ENCODE peak calls at places on chromosomes 13 and 19, in ten cellular contexts. T is RWPE2, B is HepG2, P is lower leg skin, W is fibroblast of pulmonary artery, Y is IMR-90, A is dorsolateral prefrontal cortex, K is thoracic aorta, R is Caco-2, G is hepatocyte. X is an unnamed sample.

GRCh38 chr13:112529216-112529615 is 58.7 kb downstream of the TUBGCP3 start:
- DNase-seq in T (no peak), B (no peak), P (no peak), W (no peak), Y (no peak), A (no peak), K (no peak), R (no peak), G (no peak), X (no peak)

GRCh38 chr19:1275976-1276619 is 768 bp downstream of the FAM174C start:
- DNase-seq in T (no peak), B (no peak), P (no peak), W (no peak), Y (no peak), A (no peak), K (no peak), R (no peak), G (no peak), X (no peak)

GRCh38 chr19:13795595-13796300 is 505 bp downstream of the ZSWIM4 start:
- DNase-seq in T (no peak), B (no peak), P (no peak), W (no peak), Y (peak), A (no peak), K (no peak), R (no peak), G (peak), X (peak)

GRCh38 chr19:6616011-6616410 is 25.1 kb upstream of the CD70 start:
- DNase-seq in T (no peak), B (no peak), P (no peak), W (peak), Y (no peak), A (no peak), K (no peak), R (no peak), G (no peak), X (no peak)

GRCh38 chr19:57434386-57435061 is 601 bp upstream of the ZNF749 start:
- DNase-seq in T (no peak), B (no peak), P (no peak), W (no peak), Y (no peak), A (no peak), K (no peak), R (no peak), G (no peak), X (no peak)

GRCh38 chr13:110320645-110321044 is 13.6 kb downstream of the COL4A2 start:
- DNase-seq in T (no peak), B (no peak), P (no peak), W (no peak), Y (no peak), A (no peak), K (no peak), R (no peak), G (no peak), X (no peak)

GRCh38 chr19:16131648-16132047 is 11.8 kb upstream of the HSH2D start:
- DNase-seq in T (no peak), B (no peak), P (no peak), W (no peak), Y (no peak), A (no peak), K (no peak), R (no peak), G (no peak), X (no peak)

GRCh38 chr19:2494084-2494446 is 18.1 kb downstream of the GADD45B start:
- DNase-seq in T (peak), B (no peak), P (no peak), W (peak), Y (peak), A (peak), K (no peak), R (no peak), G (peak), X (peak)

GRCh38 chr19:41547569-41547968 is 28.4 kb upstream of the CEACAM21 start:
- DNase-seq in T (no peak), B (no peak), P (no peak), W (no peak), Y (no peak), A (no peak), K (no peak), R (no peak), G (no peak), X (no peak)

GRCh38 chr13:77390391-77390790 is 63.5 kb upstream of the MYCBP2 start:
- DNase-seq in T (no peak), B (no peak), P (peak), W (no peak), Y (no peak), A (no peak), K (no peak), R (no peak), G (no peak), X (no peak)

GRCh38 chr13:59423708-59424355 is 739.9 kb downstream of the DIAPH3 start:
- DNase-seq in T (no peak), B (no peak), P (no peak), W (no peak), Y (no peak), A (no peak), K (no peak), R (no peak), G (no peak), X (no peak)

GRCh38 chr19:46634045-46634655 is 1.9 kb downstream of the GNG8 start:
- DNase-seq in T (peak), B (no peak), P (peak), W (peak), Y (peak), A (peak), K (peak), R (peak), G (peak), X (peak)

GRCh38 chr13:89846890-89847585 is 1500.4 kb upstream of the MIR17HG start:
- DNase-seq in T (no peak), B (no peak), P (no peak), W (peak), Y (peak), A (no peak), K (no peak), R (no peak), G (no peak), X (peak)

GRCh38 chr13:20608438-20609020 is 41.6 kb downstream of the IFT88 start:
- DNase-seq in T (no peak), B (no peak), P (no peak), W (no peak), Y (no peak), A (no peak), K (no peak), R (no peak), G (no peak), X (peak)

GRCh38 chr13:88979465-88980180 is 1308.5 kb downstream of the SLITRK5 start:
- DNase-seq in T (no peak), B (no peak), P (no peak), W (peak), Y (no peak), A (no peak), K (no peak), R (no peak), G (peak), X (peak)

GRCh38 chr13:110503037-110503901 is 58.3 kb downstream of the RAB20 start:
- DNase-seq in T (no peak), B (no peak), P (no peak), W (no peak), Y (peak), A (no peak), K (no peak), R (no peak), G (peak), X (peak)

GRCh38 chr19:51079486-51080110 is 3.1 kb downstream of the KLK14 start:
- DNase-seq in T (no peak), B (no peak), P (no peak), W (peak), Y (no peak), A (no peak), K (no peak), R (no peak), G (no peak), X (no peak)

GRCh38 chr13:110519506-110519905 is 42.0 kb downstream of the RAB20 start:
- DNase-seq in T (no peak), B (no peak), P (no peak), W (no peak), Y (no peak), A (no peak), K (no peak), R (no peak), G (no peak), X (no peak)

GRCh38 chr19:38647368-38647965 is at the start of gene ACTN4:
- DNase-seq in T (peak), B (peak), P (peak), W (peak), Y (peak), A (peak), K (peak), R (peak), G (peak), X (peak)

GRCh38 chr19:7953060-7953459 is 9.6 kb upstream of the TIMM44 start:
- DNase-seq in T (no peak), B (no peak), P (no peak), W (peak), Y (peak), A (no peak), K (no peak), R (no peak), G (no peak), X (peak)

GRCh38 chr19:295687-296370 is 4.6 kb upstream of the PLPP2 start:
- DNase-seq in T (no peak), B (no peak), P (no peak), W (no peak), Y (no peak), A (no peak), K (no peak), R (no peak), G (no peak), X (no peak)

GRCh38 chr13:23922005-23922932 is 25.0 kb upstream of the C1QTNF9B start:
- DNase-seq in T (no peak), B (no peak), P (no peak), W (peak), Y (peak), A (no peak), K (no peak), R (no peak), G (no peak), X (no peak)

GRCh38 chr19:17719730-17720486 is 628 bp downstream of the MAP1S start:
- DNase-seq in T (no peak), B (no peak), P (no peak), W (no peak), Y (no peak), A (no peak), K (no peak), R (no peak), G (peak), X (no peak)

GRCh38 chr13:76425930-76426329 is 460.3 kb downstream of the KCTD12 start:
- DNase-seq in T (no peak), B (no peak), P (peak), W (peak), Y (peak), A (no peak), K (no peak), R (no peak), G (peak), X (peak)

GRCh38 chr13:61415749-61416148 is at the start of gene PCDH20:
- DNase-seq in T (no peak), B (no peak), P (no peak), W (no peak), Y (no peak), A (no peak), K (no peak), R (no peak), G (no peak), X (no peak)

GRCh38 chr13:36362251-36362650 is 16.1 kb upstream of the SPART start:
- DNase-seq in T (no peak), B (no peak), P (no peak), W (peak), Y (peak), A (no peak), K (no peak), R (no peak), G (no peak), X (peak)

GRCh38 chr13:112859817-112860190 is 109.2 kb upstream of the MCF2L start:
- DNase-seq in T (no peak), B (no peak), P (no peak), W (peak), Y (peak), A (no peak), K (no peak), R (peak), G (no peak), X (peak)

GRCh38 chr13:48533986-48534600 is 1.2 kb upstream of the RCBTB2 start:
- DNase-seq in T (no peak), B (no peak), P (no peak), W (no peak), Y (no peak), A (no peak), K (no peak), R (no peak), G (no peak), X (no peak)

GRCh38 chr13:21113851-21114306 is 52.5 kb upstream of the LATS2 start:
- DNase-seq in T (no peak), B (no peak), P (no peak), W (no peak), Y (no peak), A (no peak), K (no peak), R (no peak), G (no peak), X (no peak)

GRCh38 chr13:26482451-26483197 is 74.9 kb upstream of the WASF3 start:
- DNase-seq in T (no peak), B (peak), P (peak), W (peak), Y (peak), A (peak), K (peak), R (peak), G (peak), X (peak)

GRCh38 chr13:32829676-32830091 is 186.5 kb upstream of the KL start:
- DNase-seq in T (peak), B (no peak), P (no peak), W (peak), Y (peak), A (no peak), K (no peak), R (peak), G (peak), X (peak)

GRCh38 chr13:64704121-64704520 is 2526.0 kb downstream of the PCDH9 start:
- DNase-seq in T (no peak), B (no peak), P (no peak), W (no peak), Y (no peak), A (no peak), K (no peak), R (peak), G (peak), X (peak)

GRCh38 chr13:72537400-72537780 is 190.0 kb downstream of the MZT1 start:
- DNase-seq in T (no peak), B (peak), P (no peak), W (no peak), Y (no peak), A (no peak), K (no peak), R (no peak), G (peak), X (no peak)

GRCh38 chr13:80334582-80335260 is 6.2 kb downstream of the SPRY2 start:
- DNase-seq in T (no peak), B (no peak), P (no peak), W (peak), Y (peak), A (no peak), K (no peak), R (no peak), G (no peak), X (peak)

GRCh38 chr13:80337706-80338105 is 3.2 kb downstream of the SPRY2 start:
- DNase-seq in T (no peak), B (no peak), P (no peak), W (peak), Y (no peak), A (no peak), K (no peak), R (no peak), G (no peak), X (no peak)

GRCh38 chr13:80337011-80337688 is 3.8 kb downstream of the SPRY2 start:
- DNase-seq in T (no peak), B (no peak), P (no peak), W (peak), Y (no peak), A (no peak), K (no peak), R (no peak), G (peak), X (no peak)

GRCh38 chr13:80338781-80339577 is 1.9 kb downstream of the SPRY2 start:
- DNase-seq in T (peak), B (peak), P (peak), W (peak), Y (peak), A (peak), K (peak), R (peak), G (peak), X (peak)

DNA sequence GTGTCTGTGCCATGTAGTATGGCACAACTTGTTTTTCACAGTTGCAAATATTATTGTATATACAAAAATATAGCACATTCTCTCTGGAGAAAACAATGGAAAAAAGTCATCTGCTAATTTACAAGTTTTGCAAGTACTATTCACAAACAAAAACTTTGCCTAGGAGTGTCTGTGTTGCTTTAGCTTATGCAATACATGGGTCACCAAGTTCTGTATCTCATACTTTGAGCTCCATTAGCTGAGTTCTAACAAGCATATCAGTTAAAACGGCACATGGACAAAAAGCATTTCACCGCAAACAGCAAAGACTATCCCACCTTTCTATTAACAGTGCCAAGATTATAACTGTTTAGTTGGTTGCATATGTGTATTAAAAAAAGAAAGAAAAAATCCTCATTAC is 4.6 kb downstream of the SPRY2 start:
- DNase-seq in T (no peak), B (no peak), P (no peak), W (peak), Y (peak), A (no peak), K (no peak), R (no peak), G (no peak), X (peak)
- H3K4me3 ChIP-seq in T (no peak), B (peak), P (no peak), W (peak), Y (no peak), A (peak), K (peak), R (no peak), G (peak), X (peak)

DNA sequence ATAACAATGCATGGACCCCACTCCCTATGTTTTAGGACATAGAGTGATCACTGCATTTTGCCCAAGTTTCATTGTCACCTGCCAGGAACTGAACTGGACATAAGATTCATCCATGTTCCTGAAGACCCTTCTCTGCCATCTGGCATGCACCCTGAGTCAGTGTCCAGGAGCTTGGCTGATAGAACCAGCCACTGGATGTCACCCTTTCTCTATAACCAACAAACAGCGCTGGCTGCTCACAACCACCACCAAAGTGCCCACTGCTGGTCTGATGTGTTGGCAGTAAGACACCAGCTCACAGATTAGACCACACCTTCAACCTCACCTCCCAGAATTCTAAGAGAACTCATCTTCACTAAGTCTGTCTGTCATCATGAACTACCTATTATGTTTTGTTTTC is 333.4 kb downstream of the ITGBL1 start:
- DNase-seq in T (no peak), B (peak), P (no peak), W (peak), Y (peak), A (peak), K (no peak), R (peak), G (peak), X (peak)
- TF ChIP-seq CTCF in T (peak), B (peak), P (no peak), W (no peak), Y (peak), A (peak), K (no peak), R (peak), G (peak), X (peak)

DNA sequence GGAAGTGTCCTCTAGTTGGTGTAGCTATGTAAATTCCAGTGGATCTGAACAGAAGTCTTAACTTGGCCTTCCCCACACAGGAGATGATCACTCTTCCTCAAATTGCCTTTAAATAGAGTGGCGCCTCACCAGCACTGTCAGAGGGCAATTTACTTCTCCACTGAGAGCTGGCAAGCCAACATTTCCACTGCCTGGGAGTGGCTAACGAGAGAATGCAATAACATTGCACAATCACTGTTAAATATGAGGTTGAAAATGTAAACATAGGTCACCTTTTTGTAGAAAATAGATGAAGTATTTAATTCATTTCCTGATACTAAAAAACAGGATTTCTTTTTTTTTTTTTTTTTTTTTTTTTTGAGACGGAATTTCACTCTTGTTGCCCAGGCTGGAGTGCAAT is 55.4 kb upstream of the UBL3 start:
- DNase-seq in T (no peak), B (peak), P (no peak), W (peak), Y (peak), A (no peak), K (no peak), R (no peak), G (peak), X (peak)
- H3K4me3 ChIP-seq in T (no peak), B (no peak), P (no peak), W (no peak), Y (no peak), A (no peak), K (no peak), R (no peak), G (no peak), X (no peak)

GRCh38 chr19:54299126-54299498 is 13.9 kb downstream of the LILRA5 start:
- DNase-seq in T (no peak), B (no peak), P (no peak), W (no peak), Y (no peak), A (no peak), K (no peak), R (no peak), G (no peak), X (no peak)

GRCh38 chr19:54299515-54299914 is 13.5 kb downstream of the LILRA5 start:
- DNase-seq in T (no peak), B (no peak), P (no peak), W (no peak), Y (no peak), A (no peak), K (no peak), R (no peak), G (no peak), X (no peak)

GRCh38 chr19:54298357-54299125 is 14.4 kb downstream of the LILRA5 start:
- DNase-seq in T (no peak), B (no peak), P (no peak), W (no peak), Y (no peak), A (no peak), K (no peak), R (no peak), G (no peak), X (no peak)

GRCh38 chr19:54294539-54294938 is 13.6 kb upstream of the LILRB2 start:
- DNase-seq in T (no peak), B (no peak), P (no peak), W (no peak), Y (no peak), A (no peak), K (no peak), R (no peak), G (no peak), X (no peak)

GRCh38 chr19:54297759-54298305 is 15.1 kb downstream of the LILRA5 start:
- DNase-seq in T (no peak), B (no peak), P (no peak), W (no peak), Y (no peak), A (no peak), K (no peak), R (no peak), G (no peak), X (peak)
- TF ChIP-seq CTCF in T (no peak), B (peak), P (no peak), W (no peak), Y (no peak), A (no peak), K (no peak), R (no peak), G (no peak), X (peak)

GRCh38 chr13:101915755-101916107 is 463.3 kb downstream of the ITGBL1 start:
- DNase-seq in T (no peak), B (no peak), P (no peak), W (no peak), Y (no peak), A (no peak), K (no peak), R (no peak), G (no peak), X (no peak)

GRCh38 chr13:101916108-101916757 is 463.8 kb downstream of the ITGBL1 start:
- DNase-seq in T (no peak), B (no peak), P (no peak), W (peak), Y (no peak), A (peak), K (no peak), R (no peak), G (peak), X (peak)

GRCh38 chr13:101917475-101917810 is 465.0 kb downstream of the ITGBL1 start:
- DNase-seq in T (no peak), B (no peak), P (no peak), W (no peak), Y (no peak), A (no peak), K (no peak), R (no peak), G (no peak), X (no peak)

GRCh38 chr13:101916758-101917474 is 464.4 kb downstream of the ITGBL1 start:
- DNase-seq in T (no peak), B (no peak), P (no peak), W (no peak), Y (no peak), A (no peak), K (no peak), R (no peak), G (no peak), X (no peak)

GRCh38 chr13:101915333-101915732 is 462.9 kb downstream of the ITGBL1 start:
- DNase-seq in T (no peak), B (no peak), P (no peak), W (no peak), Y (no peak), A (no peak), K (no peak), R (no peak), G (no peak), X (no peak)
- H3K4me3 ChIP-seq in T (no peak), B (no peak), P (no peak), W (no peak), Y (no peak), A (peak), K (no peak), R (no peak), G (no peak), X (no peak)

GRCh38 chr19:53704011-53704410 is 72.2 kb downstream of the DPRX start:
- DNase-seq in T (no peak), B (no peak), P (no peak), W (no peak), Y (no peak), A (no peak), K (no peak), R (no peak), G (no peak), X (no peak)
- TF ChIP-seq CTCF in T (no peak), B (no peak), P (no peak), W (no peak), Y (no peak), A (no peak), K (no peak), R (no peak), G (no peak), X (no peak)